ENCODE peak calls at places on chromosomes 7 and 10, in five cellular contexts. P, O, N, C and X are unnamed samples.

GRCh38 chr7:3103614-3104399 is 60.1 kb upstream of the CARD11 start:
- DNase-seq in O (no peak), C (no peak), P (no peak), N (no peak), X (no peak)

GRCh38 chr7:116165717-116166116 is 44.6 kb upstream of the TES start:
- DNase-seq in O (no peak), P (no peak), N (no peak), C (no peak), X (no peak)

GRCh38 chr7:1262441-1262840 is 29.8 kb downstream of the UNCX start:
- DNase-seq in O (no peak), C (no peak), N (no peak), P (peak; percentile 18), X (no peak)

GRCh38 chr7:107879400-107880035 is 11.5 kb upstream of the DLD start:
- DNase-seq in C (peak; percentile 43), P (no peak), O (no peak), N (peak; percentile 16), X (no peak)

GRCh38 chr10:79381804-79382221 is 34.5 kb downstream of the PPIF start:
- DNase-seq in P (peak; percentile 77), O (no peak), N (no peak), C (no peak), X (peak; percentile 84)

GRCh38 chr7:19403691-19404090 is 258.5 kb upstream of the FERD3L start:
- DNase-seq in C (no peak), N (no peak), P (no peak), O (no peak), X (no peak)

GRCh38 chr10:938954-939678 is 7.6 kb upstream of the LARP4B start:
- DNase-seq in C (no peak), O (no peak), P (no peak), N (no peak), X (no peak)

GRCh38 chr7:49023345-49024330 is 99.3 kb downstream of the CDC14C start:
- DNase-seq in P (no peak), O (no peak), C (no peak), N (no peak), X (peak; percentile 23)

GRCh38 chr7:17674166-17674955 is 265.9 kb downstream of the SNX13 start:
- DNase-seq in C (no peak), O (no peak), P (no peak), N (no peak), X (no peak)

GRCh38 chr7:111679944-111680343 is 117.7 kb upstream of the IMMP2L start:
- DNase-seq in P (no peak), C (no peak), N (no peak), O (no peak), X (no peak)